ENCODE peak calls at places on chromosomes 16 and 17, in five cellular contexts. R is right lobe of liver, W is keratinocyte, U is fibroblast of lung, F is DND-41. E is an unnamed sample.

GRCh38 chr16:48041861-48042435 is 113.8 kb downstream of the ABCC12 start:
- DNase-seq in R (no peak), W (no peak), U (no peak), F (no peak), E (no peak)

GRCh38 chr17:74773871-74774286 is 2.3 kb downstream of the NAT9 start:
- DNase-seq in R (no peak), W (no peak), U (no peak), F (no peak), E (no peak)

GRCh38 chr16:31435341-31436220 is 7.0 kb downstream of the ZNF843 start:
- DNase-seq in R (no peak), W (no peak), U (no peak), F (no peak), E (no peak)

GRCh38 chr16:85614338-85615013 is 1.4 kb downstream of the GSE1 start:
- DNase-seq in R (no peak), W (no peak), U (no peak), F (no peak), E (no peak)

GRCh38 chr17:79892457-79893236 is 53.4 kb upstream of the CBX4 start:
- DNase-seq in R (no peak), W (no peak), U (no peak), F (no peak), E (no peak)

GRCh38 chr16:7231762-7232161 is 100.9 kb upstream of the RBFOX1 start:
- DNase-seq in R (no peak), W (no peak), U (no peak), F (no peak), E (no peak)

GRCh38 chr16:85170066-85171003 is 58.1 kb upstream of the CIBAR2 start:
- DNase-seq in R (no peak), W (no peak), U (peak; percentile 32), F (no peak), E (no peak)

GRCh38 chr16:69566437-69567030 is 768 bp downstream of the NFAT5 start:
- DNase-seq in R (peak; percentile 60), W (no peak), U (peak; percentile 71), F (peak; percentile 31), E (no peak)

GRCh38 chr16:30925646-30926332 is 2.4 kb downstream of the FBXL19 start:
- DNase-seq in R (no peak), W (no peak), U (no peak), F (no peak), E (no peak)

GRCh38 chr17:1920948-1921351 is 91.1 kb downstream of the RPA1 start:
- DNase-seq in R (no peak), W (no peak), U (no peak), F (no peak), E (no peak)

GRCh38 chr17:37676115-37676925 is 33.1 kb upstream of the DDX52 start:
- DNase-seq in R (peak; percentile 63), W (no peak), U (no peak), F (no peak), E (no peak)

GRCh38 chr17:82863941-82864720 is 24.3 kb upstream of the ZNF750 start:
- DNase-seq in R (peak; percentile 17), W (no peak), U (peak; percentile 83), F (peak; percentile 95), E (peak; percentile 82)

GRCh38 chr17:2207815-2208515 is 95.6 kb downstream of the SMG6 start:
- DNase-seq in R (no peak), W (no peak), U (no peak), F (no peak), E (no peak)

GRCh38 chr16:80852261-80852872 is 48.0 kb upstream of the CDYL2 start:
- DNase-seq in R (no peak), W (no peak), U (peak; percentile 9), F (peak; percentile 18), E (no peak)

GRCh38 chr17:55202906-55203305 is 61.9 kb upstream of the HLF start:
- DNase-seq in R (no peak), W (no peak), U (no peak), F (no peak), E (no peak)

GRCh38 chr16:50021509-50021908 is 3.5 kb upstream of the CNEP1R1 start:
- DNase-seq in R (no peak), W (no peak), U (no peak), F (no peak), E (no peak)

GRCh38 chr17:77890771-77891170 is 67.7 kb upstream of the TNRC6C start:
- DNase-seq in R (no peak), W (no peak), U (no peak), F (no peak), E (no peak)

GRCh38 chr17:38442548-38442947 is 14.3 kb downstream of the ARHGAP23 start:
- DNase-seq in R (no peak), W (no peak), U (peak; percentile 31), F (no peak), E (no peak)

GRCh38 chr16:48501516-48502377 is 108.2 kb downstream of the N4BP1 start:
- DNase-seq in R (no peak), W (no peak), U (no peak), F (no peak), E (no peak)

GRCh38 chr17:32519769-32520701 is 33.2 kb downstream of the CDK5R1 start:
- DNase-seq in R (no peak), W (no peak), U (no peak), F (no peak), E (no peak)

GRCh38 chr16:27364493-27365141 is 37.4 kb upstream of the IL21R start:
- DNase-seq in R (peak; percentile 64), W (no peak), U (no peak), F (no peak), E (no peak)

GRCh38 chr17:60077672-60078519 is 825 bp downstream of the HEATR6 start:
- DNase-seq in R (no peak), W (no peak), U (peak; percentile 68), F (no peak), E (no peak)

GRCh38 chr16:85471469-85472431 is 141.4 kb upstream of the GSE1 start:
- DNase-seq in R (no peak), W (no peak), U (no peak), F (no peak), E (no peak)

GRCh38 chr17:63530557-63531021 is 7.4 kb downstream of the KCNH6 start:
- DNase-seq in R (no peak), W (no peak), U (no peak), F (no peak), E (no peak)

GRCh38 chr17:7703584-7704574 is 1.1 kb upstream of the EFNB3 start:
- DNase-seq in R (no peak), W (no peak), U (peak; percentile 43), F (no peak), E (no peak)

GRCh38 chr17:79160980-79161621 is 86.5 kb downstream of the ENGASE start:
- DNase-seq in R (no peak), W (no peak), U (no peak), F (peak; percentile 24), E (no peak)

GRCh38 chr16:20333120-20333519 is 5.8 kb upstream of the GP2 start:
- DNase-seq in R (no peak), W (no peak), U (no peak), F (no peak), E (no peak)

GRCh38 chr16:2054543-2055245 is 6.9 kb downstream of the TSC2 start:
- DNase-seq in R (no peak), W (no peak), U (no peak), F (no peak), E (no peak)

GRCh38 chr17:38926290-38927070 is 1.1 kb downstream of the LASP1NB start:
- DNase-seq in R (no peak), W (no peak), U (no peak), F (no peak), E (no peak)

GRCh38 chr17:15782809-15783208 is 50.7 kb downstream of the TBC1D26 start:
- DNase-seq in R (peak; percentile 44), W (no peak), U (peak; percentile 55), F (no peak), E (no peak)

GRCh38 chr17:72266099-72266852 is 145.5 kb downstream of the SOX9 start:
- DNase-seq in R (no peak), W (no peak), U (no peak), F (no peak), E (no peak)

GRCh38 chr17:48551601-48552452 is 6.9 kb upstream of the HOXB2 start:
- DNase-seq in R (no peak), W (no peak), U (peak; percentile 55), F (no peak), E (no peak)
- H3K27ac ChIP-seq in R (no peak overlapping the region), W (no peak overlapping the region), U (peak overlapping the region; percentile 84), F (no peak overlapping the region), E (no peak overlapping the region)

DNA sequence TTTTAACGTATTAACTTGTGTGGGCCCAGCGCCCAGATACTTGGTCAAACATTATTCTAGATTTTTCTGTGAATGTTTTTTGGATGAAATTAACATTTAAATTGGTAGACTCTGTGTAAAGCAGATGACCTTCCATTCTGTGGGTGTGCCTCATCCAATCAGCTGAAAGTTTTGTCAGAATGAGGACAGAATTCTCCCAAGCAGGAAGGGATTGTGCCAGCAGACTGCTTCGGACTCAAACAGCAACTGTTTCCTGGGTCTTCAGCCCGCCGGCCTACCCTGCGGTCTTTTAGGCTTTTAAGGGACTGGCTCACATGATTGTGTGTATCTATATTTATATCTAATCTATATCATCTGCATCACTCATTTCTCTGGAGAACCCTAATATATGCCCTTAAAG is 115.2 kb downstream of the USP22 start:
- DNase-seq in R (no peak), W (no peak), U (no peak), F (no peak), E (no peak)
- H3K4me1 ChIP-seq in R (no peaks in the 10 kb centered on the region), W (no peaks in the 10 kb centered on the region), U (peaks cover 2% of the 10 kb centered on the region), F (no peaks in the 10 kb centered on the region), E (no peaks in the 10 kb centered on the region)

GRCh38 chr16:3511286-3512180 is 10.7 kb downstream of the CLUAP1 start:
- DNase-seq in R (no peak), W (no peak), U (no peak), F (no peak), E (no peak)
- H3K36me3 ChIP-seq in R (peaks cover 8% of the 10 kb centered on the region), W (peaks cover 9% of the 10 kb centered on the region), U (peaks cover 6% of the 10 kb centered on the region), F (peaks cover 54% of the 10 kb centered on the region), E (peaks cover 29% of the 10 kb centered on the region)

GRCh38 chr17:10048951-10049350 is 143.9 kb upstream of the RCVRN start:
- DNase-seq in R (no peak), W (no peak), U (no peak), F (no peak), E (no peak)

GRCh38 chr17:10053976-10054551 is 144.3 kb downstream of the GAS7 start:
- DNase-seq in R (no peak), W (no peak), U (no peak), F (no peak), E (no peak)

GRCh38 chr17:10052414-10052813 is 146.0 kb downstream of the GAS7 start:
- DNase-seq in R (no peak), W (no peak), U (no peak), F (no peak), E (no peak)

GRCh38 chr17:10050597-10051101 is 145.6 kb upstream of the RCVRN start:
- DNase-seq in R (no peak), W (no peak), U (peak; percentile 82), F (peak; percentile 28), E (no peak)

DNA sequence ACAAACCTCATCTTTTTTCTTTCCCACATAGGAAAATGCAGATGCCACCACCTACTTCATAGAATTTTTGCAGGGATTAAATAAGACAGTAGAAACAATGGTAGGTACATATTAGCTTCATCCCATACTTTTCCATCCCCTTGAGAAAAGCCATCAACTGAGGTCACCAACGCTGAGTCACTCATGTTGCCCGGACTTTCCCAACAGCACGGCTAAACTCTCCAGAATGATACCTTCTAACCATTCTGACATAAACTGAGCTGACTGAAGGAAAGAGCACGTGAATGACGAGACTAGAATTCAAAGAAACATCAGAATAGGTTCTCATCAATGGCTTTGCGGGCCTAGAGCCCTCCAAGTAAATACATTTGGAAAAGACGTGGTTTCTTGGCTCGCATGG is 146.0 kb upstream of the RCVRN start:
- DNase-seq in R (no peak), W (no peak), U (no peak), F (no peak), E (no peak)
- H3K27ac ChIP-seq in R (no peak overlapping the region), W (no peak overlapping the region), U (no peak overlapping the region), F (peak overlapping the region; percentile 13), E (no peak overlapping the region)